ENCODE peak calls at places on chromosome 19, in four cellular contexts. H is HepG2, W is GM12878, Y is K562. J is an unnamed sample.

GRCh38 chr19:45621389-45621788 is 17.8 kb downstream of the EML2 start:
- DNase-seq in W (no peak), Y (no peak), H (no peak), J (no peak)

GRCh38 chr19:48318286-48318987 is 6.9 kb upstream of the EMP3 start:
- DNase-seq in W (no peak), Y (no peak), H (no peak), J (no peak)

GRCh38 chr19:15532779-15533521 is 24.6 kb downstream of the CYP4F22 start:
- DNase-seq in W (peak), Y (no peak), H (no peak), J (no peak)

GRCh38 chr19:55484571-55485438 is at the start of gene NAT14:
- DNase-seq in Y (peak), H (peak), W (no peak), J (peak)

GRCh38 chr19:49766007-49766937 is 529 bp upstream of the AP2A1 start:
- DNase-seq in H (peak), Y (peak), W (peak), J (peak)

GRCh38 chr19:40693150-40693788 is 2.8 kb upstream of the NUMBL start:
- DNase-seq in W (no peak), Y (no peak), H (no peak), J (no peak)

GRCh38 chr19:1154731-1155351 is 19.2 kb downstream of the SBNO2 start:
- DNase-seq in H (peak), W (no peak), Y (no peak), J (peak)

GRCh38 chr19:51508059-51508733 is 6.6 kb upstream of the SIGLEC12 start:
- DNase-seq in Y (peak), H (no peak), W (no peak), J (no peak)

GRCh38 chr19:47227347-47228167 is 3.4 kb downstream of the BBC3 start:
- DNase-seq in Y (peak), H (peak), W (peak), J (peak)

GRCh38 chr19:30132312-30133075 is 190.5 kb downstream of the URI1 start:
- DNase-seq in W (no peak), H (no peak), Y (peak), J (no peak)

GRCh38 chr19:38731654-38732301 is 12.5 kb downstream of the CAPN12 start:
- DNase-seq in H (no peak), Y (no peak), W (no peak), J (no peak)

GRCh38 chr19:2982983-2983350 is 5.6 kb downstream of the TLE6 start:
- DNase-seq in W (no peak), Y (no peak), H (no peak), J (peak)

GRCh38 chr19:44871809-44872208 is 19.2 kb upstream of the TOMM40 start:
- DNase-seq in Y (no peak), W (no peak), H (no peak), J (no peak)

GRCh38 chr19:49802836-49803528 is 10.1 kb downstream of the FUZ start:
- DNase-seq in H (no peak), Y (no peak), W (no peak), J (no peak)

GRCh38 chr19:1189419-1189818 is 15.4 kb upstream of the SBNO2 start:
- DNase-seq in Y (peak), H (no peak), W (no peak), J (no peak)

GRCh38 chr19:10517361-10517759 is at the start of gene S1PR5:
- DNase-seq in W (no peak), Y (peak), H (no peak), J (peak)

DNA sequence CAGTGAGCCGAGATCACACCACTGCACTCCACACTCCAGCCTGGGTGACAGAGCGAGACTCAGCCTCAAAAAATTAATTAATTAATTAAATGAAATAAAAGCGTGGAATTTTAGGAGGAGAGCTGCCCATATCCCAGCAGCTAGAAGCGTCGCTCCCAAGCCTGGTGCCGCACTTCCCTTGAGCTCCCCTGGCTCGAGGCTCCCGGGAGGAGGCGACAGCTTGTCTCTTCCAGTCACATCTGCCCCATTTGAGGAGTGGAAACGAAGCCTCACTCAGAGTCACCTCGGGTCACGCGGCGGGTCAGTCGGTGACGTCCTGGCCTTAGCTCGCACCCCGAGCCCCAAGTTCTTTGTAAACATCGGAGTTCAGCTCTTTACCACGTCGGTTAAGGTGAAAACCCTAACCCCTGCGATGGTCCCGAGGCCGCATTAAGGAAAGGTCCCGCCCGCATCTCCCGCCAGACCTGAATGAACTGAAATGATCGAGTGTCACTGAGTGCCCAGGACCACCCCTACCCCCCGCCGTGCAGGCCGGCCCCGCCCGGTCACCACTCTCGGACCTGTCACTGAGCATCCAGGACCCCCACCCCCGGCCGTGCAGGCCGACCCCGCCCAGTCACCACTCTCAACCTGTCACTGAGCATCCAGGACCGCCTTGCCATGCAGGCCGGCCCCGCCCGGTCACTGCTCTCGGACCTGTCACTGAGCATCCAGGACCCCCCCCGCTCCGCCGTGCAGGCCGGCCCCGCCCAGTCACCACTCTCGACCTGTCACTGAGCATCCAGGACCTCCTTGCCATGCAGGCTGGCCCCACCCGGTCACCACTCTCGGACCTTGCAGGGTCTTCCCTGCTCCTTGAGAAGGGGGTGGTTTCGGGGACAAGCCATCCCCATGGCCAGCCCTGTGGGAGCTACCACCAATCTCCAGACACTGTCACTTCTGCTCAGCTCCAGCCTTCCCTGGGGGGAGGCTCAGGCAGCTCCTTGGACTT is 176.9 kb downstream of the KDM4B start:
- DNase-seq in H (no peak), W (no peak), Y (no peak), J (no peak)
- TF ChIP-seq MXI1 in H (no peak), W (no peak), Y (no peak), J (no peak)

GRCh38 chr19:35459414-35460082 is 11.5 kb downstream of the FFAR2 start:
- DNase-seq in W (no peak), H (peak), Y (no peak), J (peak)
- TF ChIP-seq YY1 in W (no peak), H (no peak), Y (no peak), J (no peak)

GRCh38 chr19:27833031-27833430 is 1379.9 kb downstream of the UQCRFS1 start:
- DNase-seq in W (no peak), H (no peak), Y (no peak), J (no peak)
- TF ChIP-seq MXI1 in W (no peak), H (no peak), Y (no peak), J (no peak)

GRCh38 chr19:58561373-58562125 is 3.1 kb upstream of the UBE2M start:
- DNase-seq in Y (no peak), H (no peak), W (no peak), J (no peak)
- TF ChIP-seq YY1 in Y (no peak), H (no peak), W (no peak), J (no peak)

GRCh38 chr19:7304200-7304599 is 10.0 kb upstream of the INSR start:
- DNase-seq in W (no peak), Y (no peak), H (no peak), J (no peak)
- TF ChIP-seq MXI1 in W (no peak), Y (no peak), H (no peak), J (no peak)

GRCh38 chr19:18897108-18898029 is 1.4 kb upstream of the CERS1 start:
- DNase-seq in H (no peak), W (no peak), Y (no peak), J (no peak)

GRCh38 chr19:18895828-18896341 is at the start of gene CERS1:
- DNase-seq in W (no peak), Y (peak), H (no peak), J (peak)

GRCh38 chr19:18895038-18895827 is 725 bp downstream of the CERS1 start:
- DNase-seq in H (peak), Y (peak), W (no peak), J (peak)

GRCh38 chr19:18898081-18898532 is 2.1 kb upstream of the CERS1 start:
- DNase-seq in H (no peak), Y (peak), W (no peak), J (peak)

GRCh38 chr19:18896421-18896841 is 473 bp upstream of the CERS1 start:
- DNase-seq in Y (no peak), H (no peak), W (no peak), J (peak)
- TF ChIP-seq YY1 in Y (no peak), H (no peak), W (no peak), J (no peak)